ENCODE peak calls at places on chromosomes 12 and 14, in ten cellular contexts. T is HCEC 1CT; F is astrocyte; B is amniotic stem cell; G is GM19239; N is AG08395; V is iPS DF 19.7; O is naive thymus-derived CD8-positive, alpha-beta T cell; L is cerebellar nuclear complex; I is NCI-H1105 treated with DMSO at 0.1 percent for 48 hours. Y is an unnamed sample.

GRCh38 chr12:110666892-110667291 is 22.0 kb downstream of the HVCN1 start:
- DNase-seq in B (no peak), G (no peak), L (no peak), O (no peak), I (no peak), F (no peak), T (no peak), V (no peak), N (no peak), Y (no peak)

GRCh38 chr14:68682166-68683103 is 110.4 kb downstream of the ZFP36L1 start:
- DNase-seq in B (peak; percentile 71), T (peak; percentile 99), L (no peak), N (peak; percentile 89), O (no peak), F (peak; percentile 95), V (no peak), G (no peak), I (no peak), Y (no peak)

GRCh38 chr12:12357697-12358476 is 1.0 kb downstream of the BORCS5 start:
- DNase-seq in V (no peak), L (peak; percentile 51), F (no peak), I (peak; percentile 63), N (peak; percentile 42), G (no peak), O (no peak), T (peak; percentile 37), B (no peak), Y (no peak)

GRCh38 chr12:9115731-9116689 is at the start of gene A2M:
- DNase-seq in I (no peak), L (no peak), T (peak; percentile 13), F (peak; percentile 0), O (no peak), G (no peak), B (no peak), V (no peak), N (no peak), Y (no peak)

GRCh38 chr12:26402648-26403047 is 207.3 kb downstream of the SSPN start:
- DNase-seq in F (peak; percentile 4), I (peak; percentile 57), T (no peak), L (no peak), V (no peak), O (no peak), B (no peak), G (no peak), N (no peak), Y (no peak)

GRCh38 chr12:26036877-26037276 is 78.4 kb downstream of the RASSF8 start:
- DNase-seq in I (no peak), T (no peak), N (no peak), V (no peak), L (no peak), O (no peak), F (no peak), G (no peak), B (no peak), Y (no peak)

GRCh38 chr12:6772729-6773661 is 675 bp downstream of the LAG3 start:
- DNase-seq in L (no peak), G (peak; percentile 70), T (no peak), I (no peak), B (no peak), F (no peak), N (no peak), O (no peak), V (no peak), Y (no peak)

GRCh38 chr12:6336859-6337744 is 4.8 kb downstream of the TNFRSF1A start:
- DNase-seq in B (no peak), I (no peak), F (no peak), T (peak; percentile 49), N (no peak), V (no peak), L (no peak), O (peak; percentile 62), G (no peak), Y (peak; percentile 69)

GRCh38 chr14:32578181-32578580 is 249.1 kb downstream of the AKAP6 start:
- DNase-seq in I (no peak), N (no peak), O (no peak), B (no peak), T (no peak), V (no peak), G (no peak), F (no peak), L (no peak), Y (no peak)

GRCh38 chr12:64521838-64522237 is 69.9 kb downstream of the TBK1 start:
- DNase-seq in F (no peak), N (no peak), V (no peak), B (no peak), G (no peak), T (no peak), O (no peak), L (no peak), I (no peak), Y (no peak)